ENCODE peak calls at places on chromosome 22, in six cellular contexts. H is endodermal cell, Z is fibroblast of lung, K is thyroid gland, M is heart left ventricle, A is mesenchymal stem cell. W is an unnamed sample. For H3K36me3 and H3K27me3, the result is how much of the 10 kb centered on the place peaks cover.

GRCh38 chr22:30969532-30970355 is 679 bp downstream of the TUG1 start:
- DNase-seq in Z (peak), K (peak), H (peak), M (peak), A (peak), W (peak)

GRCh38 chr22:42344391-42344861 is 74.0 kb upstream of the TCF20 start:
- DNase-seq in K (peak), Z (peak), M (peak), H (peak), A (no peak), W (peak)

GRCh38 chr22:47842119-47842518 is 1079.7 kb downstream of the TBC1D22A start:
- DNase-seq in A (no peak), M (no peak), H (peak), K (no peak), Z (no peak), W (no peak)

GRCh38 chr22:35629406-35630234 is 12.5 kb upstream of the MB start:
- DNase-seq in K (peak), Z (peak), A (peak), H (peak), M (peak), W (peak)

GRCh38 chr22:42338502-42338901 is 68.0 kb upstream of the TCF20 start:
- DNase-seq in M (no peak), A (no peak), H (no peak), Z (no peak), K (no peak), W (no peak)

GRCh38 chr22:41446057-41446501 is 522 bp downstream of the TOB2 start:
- DNase-seq in M (no peak), H (peak), K (no peak), Z (no peak), A (peak), W (no peak)

GRCh38 chr22:19377565-19378361 is 53.8 kb downstream of the HIRA start:
- DNase-seq in A (no peak), K (no peak), Z (no peak), H (no peak), M (no peak), W (no peak)

GRCh38 chr22:17578129-17578754 is 14.9 kb downstream of the SLC25A18 start:
- DNase-seq in K (peak), M (peak), A (peak), Z (peak), H (no peak), W (peak)

GRCh38 chr22:18947905-18948304 is 11.8 kb upstream of the PRODH start:
- DNase-seq in Z (no peak), M (no peak), H (peak), A (no peak), K (no peak), W (no peak)

GRCh38 chr22:42307806-42308563 is 37.5 kb upstream of the TCF20 start:
- DNase-seq in H (no peak), K (no peak), M (no peak), Z (no peak), A (no peak), W (no peak)

GRCh38 chr22:42699281-42699681 is 21.4 kb downstream of the A4GALT start:
- DNase-seq in H (peak), A (no peak), Z (no peak), M (no peak), K (no peak), W (peak)

GRCh38 chr22:47163876-47164513 is 401.5 kb downstream of the TBC1D22A start:
- DNase-seq in Z (no peak), K (no peak), H (peak), A (no peak), M (peak), W (no peak)

GRCh38 chr22:43200555-43200954 is 13.6 kb upstream of the TTLL12 start:
- DNase-seq in Z (no peak), H (no peak), A (no peak), M (no peak), K (no peak), W (no peak)

GRCh38 chr22:25053153-25053805 is 100.8 kb downstream of the KIAA1671 start:
- DNase-seq in M (no peak), K (no peak), A (peak), H (no peak), Z (no peak), W (no peak)

GRCh38 chr22:42544686-42545085 is 9.1 kb upstream of the SERHL2 start:
- DNase-seq in K (no peak), A (no peak), Z (no peak), H (no peak), M (no peak), W (no peak)

GRCh38 chr22:46942816-46943783 is 180.7 kb downstream of the TBC1D22A start:
- DNase-seq in Z (no peak), M (peak), A (no peak), K (no peak), H (no peak), W (no peak)

GRCh38 chr22:22045576-22046335 is 63.2 kb upstream of the TOP3B start:
- DNase-seq in H (no peak), A (no peak), K (no peak), M (no peak), Z (no peak), W (no peak)

GRCh38 chr22:17769013-17769715 is 5.1 kb downstream of the BID start:
- DNase-seq in H (peak), M (no peak), K (no peak), Z (no peak), A (no peak), W (no peak)

GRCh38 chr22:22710719-22711531 is 66.5 kb downstream of the GGTLC2 start:
- DNase-seq in Z (no peak), M (peak), K (peak), H (peak), A (peak), W (peak)

GRCh38 chr22:22241554-22241898 is 3.1 kb upstream of the VPREB1 start:
- DNase-seq in M (no peak), H (no peak), Z (no peak), K (no peak), A (no peak), W (no peak)

GRCh38 chr22:50544078-50544745 is 1.5 kb upstream of the KLHDC7B start:
- DNase-seq in Z (peak), K (peak), M (peak), H (peak), A (peak), W (no peak)

GRCh38 chr22:42646569-42647525 is 2.3 kb downstream of the CYB5R3 start:
- DNase-seq in M (peak), H (no peak), K (peak), A (no peak), Z (no peak), W (peak)

GRCh38 chr22:29907753-29908515 is 25.0 kb downstream of the MTMR3 start:
- DNase-seq in Z (peak), H (no peak), A (peak), K (peak), M (peak), W (peak)

GRCh38 chr22:44638966-44639739 is 62.9 kb upstream of the PRR5 start:
- DNase-seq in M (no peak), H (no peak), K (peak), Z (no peak), A (no peak), W (no peak)

GRCh38 chr22:20437253-20438065 is at the start of gene SCARF2:
- DNase-seq in H (peak), Z (peak), K (peak), A (peak), M (peak), W (peak)

GRCh38 chr22:20436309-20437252 is 1.0 kb downstream of the SCARF2 start:
- DNase-seq in A (peak), Z (peak), H (peak), K (peak), M (no peak), W (peak)

GRCh38 chr22:20434264-20434751 is 3.3 kb downstream of the SCARF2 start:
- DNase-seq in K (no peak), H (no peak), A (no peak), M (no peak), Z (no peak), W (no peak)

GRCh38 chr22:20434773-20435172 is 2.9 kb downstream of the SCARF2 start:
- DNase-seq in M (no peak), H (peak), Z (no peak), A (no peak), K (no peak), W (no peak)

GRCh38 chr22:20435436-20436308 is 2.0 kb downstream of the SCARF2 start:
- DNase-seq in A (no peak), M (no peak), H (peak), K (no peak), Z (no peak), W (no peak)
- H3K4me3 ChIP-seq in A (peak), M (peak), H (peak), K (peak), Z (peak), W (peak)

DNA sequence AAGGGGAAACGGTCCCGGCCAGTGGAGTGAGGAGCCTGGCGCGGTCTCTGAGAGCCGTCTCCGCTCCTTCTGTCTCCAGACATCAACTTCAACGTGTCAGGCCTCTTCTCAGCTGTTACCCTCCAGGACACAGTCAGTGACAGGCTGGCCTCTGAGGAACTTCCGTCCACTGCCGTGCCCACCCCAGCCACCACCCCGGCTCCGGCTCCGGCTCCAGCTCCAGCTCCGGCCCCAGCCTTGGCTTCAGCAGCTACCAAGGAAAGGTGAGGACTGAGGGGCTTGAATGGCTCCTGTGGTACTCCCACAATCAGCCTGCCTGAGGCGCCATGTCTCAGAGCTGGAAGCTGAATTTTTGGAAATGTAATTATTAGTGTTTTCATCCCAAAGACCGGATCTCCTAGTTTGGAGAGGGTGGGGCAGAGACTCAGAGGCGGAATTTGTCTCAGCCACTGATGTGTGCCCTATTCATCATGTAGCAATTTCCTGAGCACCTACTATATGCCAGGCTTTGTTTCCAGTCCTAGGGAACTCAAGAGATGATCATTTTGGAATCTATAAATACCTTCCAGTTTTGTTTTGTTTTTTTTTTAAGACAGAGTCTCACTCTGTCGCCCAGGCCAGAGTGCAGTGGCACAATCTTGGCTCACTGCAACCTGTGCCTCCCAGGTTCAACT is 7.9 kb upstream of the PDXP start:
- DNase-seq in M (no peak), Z (no peak), A (no peak), H (no peak), K (no peak), W (no peak)
- H3K36me3 ChIP-seq in M (under half), Z (under half), A (half or more), H (under half), K (under half), W (under half)

GRCh38 chr22:45903355-45904149 is 73.4 kb downstream of the WNT7B start:
- DNase-seq in A (peak), K (peak), M (peak), H (no peak), Z (peak), W (peak)

GRCh38 chr22:45905924-45906865 is 70.8 kb downstream of the WNT7B start:
- DNase-seq in K (no peak), M (peak), Z (peak), H (no peak), A (peak), W (peak)

GRCh38 chr22:45906946-45907345 is 70.0 kb downstream of the WNT7B start:
- DNase-seq in H (no peak), Z (no peak), M (no peak), A (no peak), K (no peak), W (no peak)

GRCh38 chr22:45904236-45904635 is 72.7 kb downstream of the WNT7B start:
- DNase-seq in K (no peak), Z (no peak), M (no peak), A (no peak), H (no peak), W (no peak)

DNA sequence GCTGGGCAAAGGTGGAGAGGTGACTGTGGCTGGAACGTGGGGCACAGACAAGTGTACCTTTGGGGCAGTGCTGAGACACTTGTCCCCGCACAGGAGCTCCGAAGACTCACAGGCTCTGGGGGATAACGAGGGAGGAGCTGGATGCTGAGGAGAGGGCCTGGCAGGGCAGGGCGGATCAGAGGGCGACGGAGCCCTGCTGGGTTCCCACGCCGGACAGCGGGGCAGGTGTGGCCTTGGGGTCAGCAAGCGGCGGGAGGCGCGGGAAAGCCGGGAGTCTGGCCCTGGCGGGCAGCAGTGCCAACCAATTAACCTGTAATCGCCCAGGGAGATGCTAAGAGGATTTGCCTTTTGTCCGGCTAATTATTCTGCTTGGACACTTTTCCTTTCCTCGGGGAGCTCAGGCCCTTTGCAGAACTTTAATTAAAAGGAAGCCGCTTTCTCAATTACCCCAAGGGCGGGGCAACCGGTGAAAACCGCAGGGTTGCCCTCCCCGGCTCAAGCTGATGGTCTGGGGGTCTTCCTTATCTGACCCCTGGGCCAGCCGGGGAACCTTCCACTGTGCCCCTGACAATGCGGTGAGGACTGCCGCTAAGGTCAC is 71.5 kb downstream of the WNT7B start:
- DNase-seq in M (no peak), H (no peak), K (no peak), A (no peak), Z (no peak), W (no peak)
- H3K27me3 ChIP-seq in M (under half), H (under half), K (under half), A (half or more), Z (under half), W (under half)

GRCh38 chr22:37148742-37149665 is 712 bp downstream of the IL2RB start:
- DNase-seq in H (no peak), A (no peak), K (no peak), Z (no peak), M (peak), W (no peak)
- H3K4me3 ChIP-seq in H (no peak), A (no peak), K (no peak), Z (no peak), M (no peak), W (no peak)

DNA sequence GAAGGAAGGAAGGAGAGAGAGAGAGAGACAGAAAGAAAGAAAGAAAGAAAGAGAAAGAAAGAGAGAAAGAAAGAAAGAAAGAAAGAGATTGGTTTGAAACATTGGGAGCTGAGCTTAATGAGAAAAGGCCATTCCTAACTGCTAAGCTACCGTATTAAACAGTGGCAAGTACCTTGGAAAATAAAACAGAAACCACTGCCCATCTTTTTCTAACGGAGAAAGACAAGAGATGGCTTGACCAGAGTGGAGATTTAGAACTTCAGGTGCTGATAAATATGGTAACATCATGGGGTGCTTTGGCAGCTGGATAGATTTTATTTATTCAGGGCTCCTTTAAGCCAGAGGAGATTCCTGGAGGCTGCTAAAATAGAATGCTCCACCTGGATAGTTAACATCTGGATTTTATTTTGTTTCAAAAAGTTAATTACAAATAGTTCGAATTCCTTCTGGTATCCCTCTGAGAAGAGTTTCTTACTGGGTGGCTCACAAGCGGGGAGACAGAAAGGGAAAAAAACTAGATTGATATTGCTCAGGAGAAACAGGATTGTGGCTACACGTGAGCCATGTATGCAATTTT is 12.9 kb downstream of the TIMP3 start:
- DNase-seq in K (no peak), A (no peak), M (no peak), Z (no peak), H (no peak), W (no peak)
- H3K36me3 ChIP-seq in K (under half), A (under half), M (under half), Z (under half), H (under half), W (under half)

DNA sequence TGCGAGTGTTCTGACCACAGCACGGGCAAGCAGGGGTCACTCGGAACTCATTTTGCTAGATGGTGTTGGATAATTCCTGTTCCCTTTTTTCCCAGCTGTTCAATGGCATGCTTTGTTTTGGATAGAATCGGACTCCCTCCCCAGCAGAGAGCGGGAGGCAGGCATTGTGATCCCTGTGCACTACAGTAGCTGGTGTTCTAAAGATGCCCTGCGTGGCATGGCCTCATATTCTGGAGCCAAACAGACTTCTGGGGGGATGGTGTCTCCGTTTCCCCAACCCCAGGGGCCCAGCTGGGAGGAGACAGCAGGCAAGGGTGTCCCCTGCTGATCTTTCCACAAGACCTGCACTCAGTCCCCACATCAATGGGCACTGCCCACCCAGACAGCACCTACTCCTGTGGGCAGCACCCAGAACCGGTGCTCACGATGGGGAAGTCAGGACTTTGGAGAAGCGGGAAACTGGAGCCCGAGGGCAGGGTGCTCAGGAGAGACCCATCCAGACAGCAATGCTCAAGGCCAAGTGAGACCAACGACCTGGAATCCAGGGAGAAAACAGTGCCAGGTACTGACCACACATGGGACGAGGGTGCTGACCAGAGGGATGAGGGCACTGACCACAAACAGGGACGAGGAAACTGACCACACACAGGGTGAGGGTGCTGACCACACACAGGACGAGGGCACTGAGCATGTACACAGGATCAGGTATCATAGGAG is 934.9 kb downstream of the BRD1 start:
- DNase-seq in H (no peak), Z (no peak), M (no peak), A (no peak), K (no peak), W (no peak)
- H3K27me3 ChIP-seq in H (under half), Z (under half), M (under half), A (under half), K (under half), W (under half)

GRCh38 chr22:26480611-26480932 is 3.0 kb downstream of the HPS4 start:
- DNase-seq in Z (no peak), H (no peak), K (no peak), A (no peak), M (no peak), W (no peak)
- H3K4me3 ChIP-seq in Z (no peak), H (peak), K (no peak), A (no peak), M (no peak), W (no peak)

GRCh38 chr22:24021304-24021703 is 10.2 kb downstream of the CABIN1 start:
- DNase-seq in M (no peak), Z (no peak), A (no peak), K (no peak), H (no peak), W (no peak)

GRCh38 chr22:24011735-24012068 is 598 bp downstream of the CABIN1 start:
- DNase-seq in H (no peak), A (no peak), M (no peak), K (peak), Z (no peak), W (no peak)

GRCh38 chr22:24016156-24016555 is 5.1 kb downstream of the CABIN1 start:
- DNase-seq in A (no peak), M (no peak), Z (no peak), K (no peak), H (no peak), W (no peak)
- H3K36me3 ChIP-seq in A (under half), M (under half), Z (under half), K (under half), H (under half), W (under half)

GRCh38 chr22:39624501-39624821 is 53.9 kb downstream of the CACNA1I start:
- DNase-seq in K (no peak), H (no peak), Z (no peak), A (no peak), M (no peak), W (no peak)
- H3K27me3 ChIP-seq in K (under half), H (under half), Z (under half), A (half or more), M (under half), W (under half)

W was measured in MG63.